ENCODE peak calls at places on chromosomes 12 and 14, in six cellular contexts. W, S, G, X, N and M are unnamed samples.

GRCh38 chr14:38105106-38105702 is 102.5 kb upstream of the SSTR1 start:
- DNase-seq in W (no peak), S (no peak), G (no peak), X (no peak), N (no peak), M (no peak)

GRCh38 chr14:61332658-61333029 is 11.3 kb downstream of the PRKCH start:
- DNase-seq in W (peak), S (no peak), G (no peak), X (no peak), N (no peak), M (no peak)

GRCh38 chr12:53053223-53054111 is 3.6 kb downstream of the TNS2 start:
- DNase-seq in W (peak), S (peak), G (no peak), X (peak), N (no peak), M (peak)

GRCh38 chr14:103130017-103130764 is 6.9 kb downstream of the TNFAIP2 start:
- DNase-seq in W (no peak), S (no peak), G (no peak), X (no peak), N (peak), M (no peak)

GRCh38 chr14:52703225-52703624 is 3.8 kb upstream of the PSMC6 start:
- DNase-seq in W (no peak), S (no peak), G (no peak), X (no peak), N (no peak), M (no peak)

GRCh38 chr12:122834229-122834920 is 882 bp upstream of the HIP1R start:
- DNase-seq in W (peak), S (no peak), G (no peak), X (no peak), N (peak), M (no peak)

GRCh38 chr14:65334765-65335411 is 77.6 kb upstream of the FUT8 start:
- DNase-seq in W (no peak), S (no peak), G (no peak), X (peak), N (no peak), M (no peak)

GRCh38 chr14:62213516-62213915 is 451.3 kb downstream of the SNAPC1 start:
- DNase-seq in W (no peak), S (no peak), G (no peak), X (no peak), N (no peak), M (no peak)

GRCh38 chr12:76945867-76946266 is 67.0 kb upstream of the CSRP2 start:
- DNase-seq in W (no peak), S (no peak), G (no peak), X (no peak), N (no peak), M (no peak)

GRCh38 chr12:27780612-27781408 is 774 bp upstream of the MANSC4 start:
- DNase-seq in W (peak), S (peak), G (peak), X (peak), N (peak), M (peak)

GRCh38 chr12:49979061-49979586 is 6.4 kb downstream of the AQP6 start:
- DNase-seq in W (no peak), S (no peak), G (no peak), X (no peak), N (peak), M (no peak)

GRCh38 chr12:22100952-22101748 is 55.1 kb downstream of the CMAS start:
- DNase-seq in W (peak), S (no peak), G (no peak), X (peak), N (no peak), M (no peak)

GRCh38 chr12:88952543-88952942 is 372.3 kb upstream of the KITLG start:
- DNase-seq in W (peak), S (no peak), G (no peak), X (no peak), N (no peak), M (no peak)

GRCh38 chr14:59268011-59268410 is 79.5 kb downstream of the DAAM1 start:
- DNase-seq in W (no peak), S (no peak), G (no peak), X (no peak), N (no peak), M (no peak)

GRCh38 chr12:70736775-70737174 is 99.5 kb upstream of the PTPRB start:
- DNase-seq in W (no peak), S (no peak), G (no peak), X (no peak), N (no peak), M (no peak)

GRCh38 chr12:54413284-54414190 is 5.5 kb downstream of the ITGA5 start:
- DNase-seq in W (no peak), S (no peak), G (peak), X (no peak), N (no peak), M (no peak)

GRCh38 chr12:22588817-22589216 is 36.2 kb upstream of the ETNK1 start:
- DNase-seq in W (peak), S (no peak), G (no peak), X (no peak), N (no peak), M (no peak)

GRCh38 chr12:5650804-5651461 is 219.0 kb downstream of the NTF3 start:
- DNase-seq in W (no peak), S (no peak), G (no peak), X (no peak), N (no peak), M (no peak)

GRCh38 chr12:107145397-107145796 is 52.0 kb upstream of the CRY1 start:
- DNase-seq in W (no peak), S (no peak), G (no peak), X (no peak), N (no peak), M (no peak)

GRCh38 chr14:92549853-92550244 is 36.3 kb downstream of the RIN3 start:
- DNase-seq in W (no peak), S (no peak), G (no peak), X (no peak), N (no peak), M (no peak)

GRCh38 chr12:131397493-131398181 is 313.3 kb upstream of the SFSWAP start:
- DNase-seq in W (no peak), S (no peak), G (no peak), X (no peak), N (no peak), M (no peak)

GRCh38 chr14:52352546-52352945 is 38.4 kb downstream of the PTGER2 start:
- DNase-seq in W (no peak), S (no peak), G (no peak), X (no peak), N (no peak), M (no peak)

GRCh38 chr14:89665262-89665661 is 248.2 kb upstream of the FOXN3 start:
- DNase-seq in W (peak), S (no peak), G (no peak), X (no peak), N (no peak), M (no peak)

GRCh38 chr14:69464829-69465228 is 19.7 kb upstream of the PLEKHD1 start:
- DNase-seq in W (no peak), S (no peak), G (no peak), X (no peak), N (peak), M (no peak)

GRCh38 chr14:69464379-69464778 is 20.1 kb upstream of the PLEKHD1 start:
- DNase-seq in W (no peak), S (no peak), G (no peak), X (no peak), N (no peak), M (no peak)

GRCh38 chr14:69459122-69459521 is 25.4 kb upstream of the PLEKHD1 start:
- DNase-seq in W (no peak), S (no peak), G (no peak), X (no peak), N (no peak), M (no peak)

GRCh38 chr14:69458350-69458749 is 26.2 kb upstream of the PLEKHD1 start:
- DNase-seq in W (no peak), S (no peak), G (no peak), X (no peak), N (no peak), M (no peak)

GRCh38 chr14:69460093-69460701 is 24.3 kb upstream of the PLEKHD1 start:
- DNase-seq in W (peak), S (peak), G (no peak), X (no peak), N (peak), M (peak)
- TF ChIP-seq POLR2AphosphoS5 in W (no peak), S (no peak), G (no peak), X (no peak), N (no peak), M (no peak)

DNA sequence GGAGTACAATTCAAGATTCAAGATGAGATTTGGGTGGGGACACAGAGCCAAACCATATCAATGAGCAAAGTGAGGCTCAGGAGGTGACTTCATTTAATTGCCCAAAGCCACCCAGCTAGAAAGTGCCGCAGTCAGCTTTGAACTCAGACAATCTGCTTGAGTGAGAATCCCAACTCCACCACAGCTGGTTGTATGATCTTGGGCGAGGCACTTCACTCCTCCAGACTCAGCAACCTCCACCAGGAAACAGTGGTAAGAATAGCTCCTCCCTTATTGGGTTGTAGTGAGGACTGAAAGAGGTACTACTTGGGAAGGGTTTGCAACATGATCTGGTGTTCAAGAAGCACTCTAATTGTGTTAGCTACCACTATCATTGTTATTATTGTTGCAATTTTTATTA is 129.2 kb upstream of the RFLNA start:
- DNase-seq in W (no peak), S (no peak), G (no peak), X (no peak), N (no peak), M (no peak)
- TF ChIP-seq TAF1 in W (no peak), S (no peak), G (no peak), X (no peak), N (no peak), M (no peak)

GRCh38 chr14:91367173-91368171 is 50.1 kb downstream of the CCDC88C start:
- DNase-seq in W (no peak), S (no peak), G (peak), X (no peak), N (no peak), M (peak)
- TF ChIP-seq POLR2AphosphoS5 in W (no peak), S (no peak), G (peak), X (no peak), N (no peak), M (no peak)

GRCh38 chr14:32434880-32435279 is 105.8 kb downstream of the AKAP6 start:
- DNase-seq in W (no peak), S (no peak), G (no peak), X (no peak), N (no peak), M (no peak)

GRCh38 chr14:32436993-32437392 is 107.9 kb downstream of the AKAP6 start:
- DNase-seq in W (no peak), S (no peak), G (no peak), X (no peak), N (no peak), M (no peak)

GRCh38 chr14:32434180-32434579 is 105.1 kb downstream of the AKAP6 start:
- DNase-seq in W (no peak), S (no peak), G (no peak), X (no peak), N (no peak), M (no peak)

GRCh38 chr14:32435411-32435810 is 106.3 kb downstream of the AKAP6 start:
- DNase-seq in W (no peak), S (no peak), G (no peak), X (no peak), N (no peak), M (no peak)

DNA sequence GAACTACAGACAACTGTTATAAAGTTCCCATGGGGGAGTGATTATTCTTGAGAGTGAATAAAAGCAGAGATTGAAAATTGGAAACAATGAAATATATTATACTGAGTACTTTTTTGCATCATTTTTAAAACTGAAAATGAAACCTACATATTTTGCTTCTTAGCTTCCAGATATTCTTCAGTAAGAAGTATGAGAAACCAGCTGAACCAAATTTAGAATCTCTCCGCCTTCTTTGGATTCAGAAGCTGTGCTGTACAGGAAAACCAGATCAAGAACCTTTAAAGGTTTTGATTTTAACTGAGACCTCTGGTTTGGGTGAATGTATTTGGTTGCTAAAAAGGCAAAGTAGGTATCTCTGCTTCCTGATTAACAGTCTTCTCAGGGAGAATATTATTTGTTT is 109.4 kb downstream of the AKAP6 start:
- DNase-seq in W (no peak), S (no peak), G (no peak), X (no peak), N (no peak), M (no peak)
- TF ChIP-seq TAF1 in W (no peak), S (no peak), G (no peak), X (no peak), N (no peak), M (no peak)

GRCh38 chr12:98224584-98225221 is 290.7 kb upstream of the TMPO start:
- DNase-seq in W (no peak), S (no peak), G (no peak), X (no peak), N (no peak), M (no peak)

GRCh38 chr12:98221243-98221808 is 294.1 kb upstream of the TMPO start:
- DNase-seq in W (no peak), S (no peak), G (no peak), X (no peak), N (no peak), M (no peak)

GRCh38 chr12:98217257-98217656 is 298.1 kb upstream of the TMPO start:
- DNase-seq in W (no peak), S (no peak), G (no peak), X (no peak), N (no peak), M (no peak)

GRCh38 chr12:98220636-98221035 is 294.8 kb upstream of the TMPO start:
- DNase-seq in W (no peak), S (no peak), G (no peak), X (no peak), N (no peak), M (no peak)
- TF ChIP-seq POLR2AphosphoS5 in W (no peak), S (no peak), G (no peak), X (no peak), N (no peak), M (no peak)

GRCh38 chr14:67010602-67011001 is 178.6 kb upstream of the GARIN2 start:
- DNase-seq in W (no peak), S (no peak), G (no peak), X (no peak), N (no peak), M (no peak)
- TF ChIP-seq TAF1 in W (no peak), S (no peak), G (no peak), X (no peak), N (no peak), M (no peak)

GRCh38 chr12:72278894-72279293 is 6.7 kb downstream of the TRHDE start:
- DNase-seq in W (no peak), S (no peak), G (no peak), X (no peak), N (no peak), M (no peak)
- TF ChIP-seq POLR2AphosphoS5 in W (no peak), S (no peak), G (no peak), X (no peak), N (no peak), M (no peak)

GRCh38 chr14:97328743-97329142 is 531.6 kb downstream of the VRK1 start:
- DNase-seq in W (no peak), S (no peak), G (no peak), X (no peak), N (no peak), M (no peak)
- TF ChIP-seq TAF1 in W (no peak), S (no peak), G (no peak), X (no peak), N (no peak), M (no peak)

GRCh38 chr12:120787889-120788288 is 62.3 kb downstream of the ACADS start:
- DNase-seq in W (no peak), S (no peak), G (no peak), X (no peak), N (no peak), M (no peak)
- TF ChIP-seq POLR2AphosphoS5 in W (no peak), S (no peak), G (no peak), X (no peak), N (no peak), M (no peak)

DNA sequence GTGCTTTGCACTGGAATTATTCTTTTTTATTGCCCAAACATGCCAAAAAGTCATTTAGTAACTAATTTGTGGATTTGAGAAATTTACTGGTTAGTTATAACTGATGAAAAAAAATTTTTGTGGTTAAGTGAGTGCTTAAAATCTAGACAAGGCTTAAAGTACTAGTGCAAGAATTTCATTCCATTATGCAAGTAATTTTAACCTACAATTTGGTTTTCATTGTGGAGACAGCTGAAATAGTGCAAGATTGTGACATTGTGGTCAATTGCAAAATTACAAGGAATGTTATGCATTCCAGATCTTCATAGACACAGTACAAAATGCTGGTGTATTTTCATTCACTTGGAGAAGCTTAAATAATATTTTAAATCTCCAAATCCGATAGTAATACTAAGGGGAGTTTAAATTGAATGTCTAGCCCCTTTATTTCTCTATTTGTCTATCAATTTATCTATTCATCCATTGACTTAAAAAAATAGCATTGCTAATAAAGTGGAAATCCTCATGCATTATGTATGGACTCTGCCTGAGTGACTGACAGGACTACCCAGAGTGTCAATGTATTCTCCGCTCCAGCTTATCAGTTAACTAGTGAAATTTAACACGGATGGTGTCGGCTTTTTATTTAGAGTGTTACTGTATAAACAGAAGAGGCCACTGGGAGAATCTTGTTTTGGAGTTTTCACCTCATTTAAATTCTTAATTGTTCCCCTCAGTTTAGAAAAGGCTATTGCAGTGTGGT is 125.9 kb downstream of the ALX1 start:
- DNase-seq in W (no peak), S (no peak), G (no peak), X (no peak), N (no peak), M (no peak)
- TF ChIP-seq TAF1 in W (no peak), S (no peak), G (no peak), X (no peak), N (no peak), M (no peak)